ENCODE peak calls at places on chromosome 6, in seven cellular contexts. W, P, Q, V, K, I and B are unnamed samples.

GRCh38 chr6:9404351-9405146 is 969.2 kb upstream of the SLC35B3 start:
- DNase-seq in W (no peak), P (no peak), Q (no peak), V (no peak), K (no peak), I (no peak), B (no peak)

GRCh38 chr6:137115653-137116052 is 57.8 kb downstream of the IL22RA2 start:
- DNase-seq in W (no peak), P (no peak), Q (no peak), V (peak; percentile 12), K (no peak), I (no peak), B (no peak)

GRCh38 chr6:138455746-138456392 is 43.4 kb downstream of the NHSL1 start:
- DNase-seq in W (peak; percentile 75), P (peak; percentile 97), Q (peak; percentile 88), V (no peak), K (no peak), I (no peak), B (peak; percentile 41)

GRCh38 chr6:116447052-116447451 is 14.1 kb upstream of the CALHM6 start:
- DNase-seq in W (no peak), P (no peak), Q (no peak), V (no peak), K (no peak), I (no peak), B (no peak)

GRCh38 chr6:84428300-84428907 is 201.0 kb upstream of the CEP162 start:
- DNase-seq in W (peak; percentile 43), P (peak; percentile 24), Q (peak; percentile 33), V (peak; percentile 50), K (peak; percentile 35), I (peak; percentile 43), B (peak; percentile 23)

GRCh38 chr6:163554663-163555062 is 140.1 kb downstream of the QKI start:
- DNase-seq in W (peak; percentile 19), P (peak; percentile 21), Q (peak; percentile 63), V (peak; percentile 76), K (no peak), I (no peak), B (no peak)

GRCh38 chr6:85640806-85641205 is 1.9 kb downstream of the SYNCRIP start:
- DNase-seq in W (no peak), P (no peak), Q (no peak), V (no peak), K (no peak), I (no peak), B (no peak)

GRCh38 chr6:81451787-81452186 is 300.7 kb downstream of the TENT5A start:
- DNase-seq in W (peak; percentile 39), P (peak; percentile 18), Q (peak; percentile 82), V (no peak), K (peak; percentile 6), I (no peak), B (peak; percentile 96)

GRCh38 chr6:158369241-158369640 is 57.0 kb downstream of the TULP4 start:
- DNase-seq in W (no peak), P (no peak), Q (no peak), V (no peak), K (no peak), I (no peak), B (no peak)

GRCh38 chr6:41705996-41706835 is 29.2 kb downstream of the TFEB start:
- DNase-seq in W (peak; percentile 80), P (peak; percentile 71), Q (peak; percentile 89), V (peak; percentile 97), K (peak; percentile 52), I (no peak), B (no peak)

GRCh38 chr6:85679445-85680123 is 36.9 kb upstream of the SYNCRIP start:
- DNase-seq in W (no peak), P (no peak), Q (peak; percentile 31), V (no peak), K (no peak), I (no peak), B (no peak)

GRCh38 chr6:155765275-155766194 is 309.9 kb upstream of the NOX3 start:
- DNase-seq in W (no peak), P (peak; percentile 19), Q (no peak), V (no peak), K (no peak), I (no peak), B (no peak)

GRCh38 chr6:169801396-169802160 is 50.2 kb downstream of the ERMARD start:
- DNase-seq in W (no peak), P (no peak), Q (no peak), V (no peak), K (no peak), I (no peak), B (no peak)

GRCh38 chr6:1561355-1561754 is 48.4 kb upstream of the FOXC1 start:
- DNase-seq in W (no peak), P (no peak), Q (no peak), V (no peak), K (no peak), I (no peak), B (no peak)

GRCh38 chr6:134138226-134138975 is 86.0 kb upstream of the SLC2A12 start:
- DNase-seq in W (no peak), P (no peak), Q (no peak), V (no peak), K (no peak), I (no peak), B (no peak)